ENCODE peak calls at places on chromosomes 1 and 21, in seven cellular contexts. One of them, this sample, is unnamed.
A peak's percentile ranks its signal among the peaks of the same experiment; 100 is the strongest.

GRCh38 chr21:35050348-35051286 is 1.5 kb upstream of the RUNX1 start:
- DNase-seq in GM10248: peak; percentile 58
- DNase-seq in HT-29: no peak
- DNase-seq in RWPE1: no peak
- DNase-seq in CD8-positive, alpha-beta memory T cell: no peak
- DNase-seq in NCI-H774: no peak
- DNase-seq in stimulated activated CD8-positive, alpha-beta memory T cell treated with anti-CD3 and anti-CD28 coated beads, Interleukin-15, amount 100 ng/mL, for 24 hours: no peak
- DNase-seq in this sample: no peak

GRCh38 chr1:4425892-4426291 is 228.5 kb upstream of the AJAP1 start:
- DNase-seq in GM10248: no peak
- DNase-seq in HT-29: peak; percentile 16
- DNase-seq in RWPE1: no peak
- DNase-seq in CD8-positive, alpha-beta memory T cell: no peak
- DNase-seq in NCI-H774: no peak
- DNase-seq in stimulated activated CD8-positive, alpha-beta memory T cell treated with anti-CD3 and anti-CD28 coated beads, Interleukin-15, amount 100 ng/mL, for 24 hours: no peak
- DNase-seq in this sample: no peak

GRCh38 chr21:29449306-29449940 is 150.7 kb downstream of the BACH1 start:
- DNase-seq in GM10248: no peak
- DNase-seq in HT-29: no peak
- DNase-seq in RWPE1: no peak
- DNase-seq in CD8-positive, alpha-beta memory T cell: no peak
- DNase-seq in NCI-H774: no peak
- DNase-seq in stimulated activated CD8-positive, alpha-beta memory T cell treated with anti-CD3 and anti-CD28 coated beads, Interleukin-15, amount 100 ng/mL, for 24 hours: no peak
- DNase-seq in this sample: no peak

GRCh38 chr1:39501666-39502065 is 10.2 kb downstream of the BMP8A start:
- DNase-seq in GM10248: no peak
- DNase-seq in HT-29: no peak
- DNase-seq in RWPE1: no peak
- DNase-seq in CD8-positive, alpha-beta memory T cell: no peak
- DNase-seq in NCI-H774: no peak
- DNase-seq in stimulated activated CD8-positive, alpha-beta memory T cell treated with anti-CD3 and anti-CD28 coated beads, Interleukin-15, amount 100 ng/mL, for 24 hours: no peak
- DNase-seq in this sample: no peak

GRCh38 chr1:43632135-43632670 is 17.7 kb upstream of the KDM4A start:
- DNase-seq in GM10248: no peak
- DNase-seq in HT-29: no peak
- DNase-seq in RWPE1: no peak
- DNase-seq in CD8-positive, alpha-beta memory T cell: no peak
- DNase-seq in NCI-H774: peak; percentile 78
- DNase-seq in stimulated activated CD8-positive, alpha-beta memory T cell treated with anti-CD3 and anti-CD28 coated beads, Interleukin-15, amount 100 ng/mL, for 24 hours: no peak
- DNase-seq in this sample: peak; percentile 17

GRCh38 chr1:30422251-30422650 is 301.1 kb downstream of the MATN1 start:
- DNase-seq in GM10248: peak; percentile 3
- DNase-seq in HT-29: no peak
- DNase-seq in RWPE1: no peak
- DNase-seq in CD8-positive, alpha-beta memory T cell: no peak
- DNase-seq in NCI-H774: no peak
- DNase-seq in stimulated activated CD8-positive, alpha-beta memory T cell treated with anti-CD3 and anti-CD28 coated beads, Interleukin-15, amount 100 ng/mL, for 24 hours: no peak
- DNase-seq in this sample: no peak

GRCh38 chr1:214525535-214526019 is 25.8 kb downstream of the PTPN14 start:
- DNase-seq in GM10248: no peak
- DNase-seq in HT-29: no peak
- DNase-seq in RWPE1: no peak
- DNase-seq in CD8-positive, alpha-beta memory T cell: no peak
- DNase-seq in NCI-H774: no peak
- DNase-seq in stimulated activated CD8-positive, alpha-beta memory T cell treated with anti-CD3 and anti-CD28 coated beads, Interleukin-15, amount 100 ng/mL, for 24 hours: no peak
- DNase-seq in this sample: no peak

GRCh38 chr1:232226197-232226681 is 403.7 kb downstream of the SIPA1L2 start:
- DNase-seq in GM10248: no peak
- DNase-seq in HT-29: no peak
- DNase-seq in RWPE1: peak; percentile 48
- DNase-seq in CD8-positive, alpha-beta memory T cell: no peak
- DNase-seq in NCI-H774: peak; percentile 10
- DNase-seq in stimulated activated CD8-positive, alpha-beta memory T cell treated with anti-CD3 and anti-CD28 coated beads, Interleukin-15, amount 100 ng/mL, for 24 hours: no peak
- DNase-seq in this sample: no peak

GRCh38 chr1:29227511-29227910 is 3.2 kb downstream of the MECR start:
- DNase-seq in GM10248: no peak
- DNase-seq in HT-29: no peak
- DNase-seq in RWPE1: no peak
- DNase-seq in CD8-positive, alpha-beta memory T cell: no peak
- DNase-seq in NCI-H774: no peak
- DNase-seq in stimulated activated CD8-positive, alpha-beta memory T cell treated with anti-CD3 and anti-CD28 coated beads, Interleukin-15, amount 100 ng/mL, for 24 hours: no peak
- DNase-seq in this sample: no peak

This sample was measured in kidney.